ENCODE peak calls at places on chromosomes 13 and 19, in seven cellular contexts. One of them, this sample, is unnamed.

GRCh38 chr19:32201661-32202060 is 143.7 kb upstream of the ZNF507 start:
- DNase-seq in GM12865: no peak
- DNase-seq in AG04449: no peak
- DNase-seq in tibial nerve: no peak
- DNase-seq in astrocyte of the spinal cord: no peak
- DNase-seq in psoas muscle: no peak
- DNase-seq in IMR-90: no peak
- DNase-seq in this sample: no peak

GRCh38 chr19:47644743-47645499 is 36.0 kb downstream of the BICRA start:
- DNase-seq in GM12865: no peak
- DNase-seq in AG04449: no peak
- DNase-seq in tibial nerve: no peak
- DNase-seq in astrocyte of the spinal cord: peak; percentile 42
- DNase-seq in psoas muscle: no peak
- DNase-seq in IMR-90: no peak
- DNase-seq in this sample: peak; percentile 57

GRCh38 chr13:89518289-89519077 is 1829.0 kb upstream of the MIR17HG start:
- DNase-seq in GM12865: no peak
- DNase-seq in AG04449: no peak
- DNase-seq in tibial nerve: no peak
- DNase-seq in astrocyte of the spinal cord: no peak
- DNase-seq in psoas muscle: no peak
- DNase-seq in IMR-90: no peak
- DNase-seq in this sample: no peak

GRCh38 chr19:11179716-11180297 is 17.5 kb downstream of the KANK2 start:
- DNase-seq in GM12865: peak; percentile 83
- DNase-seq in AG04449: no peak
- DNase-seq in tibial nerve: no peak
- DNase-seq in astrocyte of the spinal cord: no peak
- DNase-seq in psoas muscle: no peak
- DNase-seq in IMR-90: no peak
- DNase-seq in this sample: no peak

GRCh38 chr19:48051345-48052033 is 7.6 kb upstream of the CABP5 start:
- DNase-seq in GM12865: no peak
- DNase-seq in AG04449: no peak
- DNase-seq in tibial nerve: no peak
- DNase-seq in astrocyte of the spinal cord: no peak
- DNase-seq in psoas muscle: no peak
- DNase-seq in IMR-90: no peak
- DNase-seq in this sample: no peak

GRCh38 chr13:51767100-51767499 is 36.9 kb downstream of the DHRS12 start:
- DNase-seq in GM12865: no peak
- DNase-seq in AG04449: no peak
- DNase-seq in tibial nerve: no peak
- DNase-seq in astrocyte of the spinal cord: no peak
- DNase-seq in psoas muscle: no peak
- DNase-seq in IMR-90: no peak
- DNase-seq in this sample: no peak

GRCh38 chr19:46428278-46429141 is at the start of gene PNMA8C:
- DNase-seq in GM12865: peak; percentile 66
- DNase-seq in AG04449: no peak
- DNase-seq in tibial nerve: no peak
- DNase-seq in astrocyte of the spinal cord: peak; percentile 59
- DNase-seq in psoas muscle: peak; percentile 74
- DNase-seq in IMR-90: peak; percentile 63
- DNase-seq in this sample: no peak

GRCh38 chr19:5268801-5269200 is 71.8 kb downstream of the PTPRS start:
- DNase-seq in GM12865: no peak
- DNase-seq in AG04449: no peak
- DNase-seq in tibial nerve: no peak
- DNase-seq in astrocyte of the spinal cord: no peak
- DNase-seq in psoas muscle: no peak
- DNase-seq in IMR-90: no peak
- DNase-seq in this sample: no peak

GRCh38 chr13:107367258-107367657 is 799.3 kb upstream of the ARGLU1 start:
- DNase-seq in GM12865: no peak
- DNase-seq in AG04449: no peak
- DNase-seq in tibial nerve: no peak
- DNase-seq in astrocyte of the spinal cord: no peak
- DNase-seq in psoas muscle: no peak
- DNase-seq in IMR-90: peak; percentile 58
- DNase-seq in this sample: peak; percentile 41

GRCh38 chr19:4721196-4721595 is 2.4 kb downstream of the DPP9 start:
- DNase-seq in GM12865: no peak
- DNase-seq in AG04449: no peak
- DNase-seq in tibial nerve: no peak
- DNase-seq in astrocyte of the spinal cord: no peak
- DNase-seq in psoas muscle: no peak
- DNase-seq in IMR-90: no peak
- DNase-seq in this sample: no peak

GRCh38 chr13:22061371-22061805 is 390.5 kb downstream of the FGF9 start:
- DNase-seq in GM12865: peak; percentile 79
- DNase-seq in AG04449: no peak
- DNase-seq in tibial nerve: no peak
- DNase-seq in astrocyte of the spinal cord: no peak
- DNase-seq in psoas muscle: no peak
- DNase-seq in IMR-90: no peak
- DNase-seq in this sample: no peak

GRCh38 chr13:63517376-63517775 is 2101.7 kb upstream of the PCDH20 start:
- DNase-seq in GM12865: no peak
- DNase-seq in AG04449: peak; percentile 5
- DNase-seq in tibial nerve: no peak
- DNase-seq in astrocyte of the spinal cord: peak; percentile 84
- DNase-seq in psoas muscle: no peak
- DNase-seq in IMR-90: peak; percentile 82
- DNase-seq in this sample: no peak

GRCh38 chr19:4052114-4052992 is 14.3 kb downstream of the ZBTB7A start:
- DNase-seq in GM12865: no peak
- DNase-seq in AG04449: no peak
- DNase-seq in tibial nerve: no peak
- DNase-seq in astrocyte of the spinal cord: no peak
- DNase-seq in psoas muscle: peak; percentile 66
- DNase-seq in IMR-90: peak; percentile 20
- DNase-seq in this sample: no peak

GRCh38 chr13:34308725-34309124 is 490.8 kb downstream of the RFC3 start:
- DNase-seq in GM12865: no peak
- DNase-seq in AG04449: peak; percentile 46
- DNase-seq in tibial nerve: no peak
- DNase-seq in astrocyte of the spinal cord: peak; percentile 9
- DNase-seq in psoas muscle: no peak
- DNase-seq in IMR-90: no peak
- DNase-seq in this sample: no peak

GRCh38 chr13:113592571-113592970 is 8.0 kb downstream of the TFDP1 start:
- DNase-seq in GM12865: no peak
- DNase-seq in AG04449: no peak
- DNase-seq in tibial nerve: no peak
- DNase-seq in astrocyte of the spinal cord: no peak
- DNase-seq in psoas muscle: no peak
- DNase-seq in IMR-90: no peak
- DNase-seq in this sample: no peak

GRCh38 chr19:8306235-8307054 is 1.7 kb downstream of the CD320 start:
- DNase-seq in GM12865: no peak
- DNase-seq in AG04449: no peak
- DNase-seq in tibial nerve: no peak
- DNase-seq in astrocyte of the spinal cord: no peak
- DNase-seq in psoas muscle: peak; percentile 15
- DNase-seq in IMR-90: no peak
- DNase-seq in this sample: no peak

DNA sequence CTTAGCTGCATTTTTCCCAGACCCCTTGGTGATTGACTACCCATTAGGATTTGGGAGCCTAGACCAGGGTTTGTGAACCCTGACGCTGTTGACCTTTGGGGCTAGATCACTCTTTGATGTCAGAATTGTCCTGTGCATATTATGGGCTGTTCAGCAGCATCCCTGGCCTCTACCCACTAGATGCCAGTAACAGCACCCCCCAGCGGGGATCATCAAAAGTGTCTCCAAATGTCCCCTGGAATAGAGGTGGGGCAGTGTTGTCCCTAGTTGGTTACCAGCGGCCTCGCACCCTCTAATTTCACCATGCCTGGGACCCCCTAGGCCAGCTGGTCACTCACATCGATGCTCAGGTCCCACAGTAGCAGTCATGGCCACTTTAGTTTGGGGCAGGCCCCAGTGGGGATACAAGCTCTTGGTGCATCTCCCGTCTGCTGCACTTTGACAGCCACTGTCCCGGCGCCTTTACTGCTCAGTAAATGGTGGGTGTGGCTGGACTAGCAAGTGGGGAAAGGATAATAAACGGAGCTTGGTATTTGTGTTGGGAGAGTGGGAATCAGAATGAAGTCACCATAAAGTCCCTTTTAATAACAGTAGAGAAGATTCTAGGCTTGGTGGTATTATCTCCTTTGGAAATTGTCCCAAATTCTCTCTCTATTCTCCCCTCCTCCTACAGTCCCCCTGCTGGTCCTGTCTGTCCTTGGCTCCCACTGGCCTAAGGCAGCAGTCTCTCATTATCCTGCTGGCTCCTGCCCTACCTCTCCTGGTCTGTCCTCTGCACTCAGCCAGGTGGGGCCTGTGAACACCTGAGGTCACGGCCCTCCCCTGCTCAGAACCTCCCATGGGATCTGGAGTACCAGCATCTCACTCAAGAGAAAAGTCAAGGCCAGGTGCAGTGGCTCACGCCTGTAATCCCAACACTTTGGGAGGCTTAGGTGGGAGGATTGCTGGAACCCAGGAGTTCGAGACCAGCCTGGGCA is 80.6 kb downstream of the SIPA1L3 start:
- DNase-seq in GM12865: peak; percentile 64
- DNase-seq in AG04449: no peak
- DNase-seq in tibial nerve: no peak
- DNase-seq in astrocyte of the spinal cord: no peak
- DNase-seq in psoas muscle: no peak
- DNase-seq in IMR-90: no peak
- DNase-seq in this sample: no peak
- TF ChIP-seq CTCF in GM12865: peak; percentile 58
- TF ChIP-seq CTCF in AG04449: no peak
- TF ChIP-seq CTCF in tibial nerve: no peak
- TF ChIP-seq CTCF in astrocyte of the spinal cord: peak; percentile 35
- TF ChIP-seq CTCF in psoas muscle: no peak
- TF ChIP-seq CTCF in IMR-90: peak; percentile 14
- TF ChIP-seq CTCF in this sample: no peak

DNA sequence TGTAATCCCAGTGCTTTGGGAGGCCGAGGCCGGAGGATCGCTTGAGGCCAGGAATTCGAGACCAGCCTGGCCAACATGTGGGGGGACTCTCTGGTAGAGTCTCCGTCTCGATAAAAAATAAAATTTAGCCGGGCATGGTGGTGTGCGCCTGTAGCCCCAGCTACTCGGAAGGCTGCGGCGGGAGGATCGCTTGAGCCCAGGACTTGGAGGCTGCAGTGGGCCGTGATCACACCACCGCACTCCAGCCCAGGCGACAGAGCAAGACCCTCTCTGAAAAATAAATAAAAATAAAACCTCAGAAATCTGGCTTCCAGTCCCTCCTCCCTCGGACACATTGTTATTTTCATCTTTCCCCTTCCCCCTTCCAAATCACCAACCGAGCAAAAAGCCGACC is 332 bp downstream of the IRGQ start:
- DNase-seq in GM12865: no peak
- DNase-seq in AG04449: no peak
- DNase-seq in tibial nerve: no peak
- DNase-seq in astrocyte of the spinal cord: no peak
- DNase-seq in psoas muscle: no peak
- DNase-seq in IMR-90: no peak
- DNase-seq in this sample: no peak
- TF ChIP-seq CTCF in GM12865: no peak
- TF ChIP-seq CTCF in AG04449: no peak
- TF ChIP-seq CTCF in tibial nerve: no peak
- TF ChIP-seq CTCF in astrocyte of the spinal cord: no peak
- TF ChIP-seq CTCF in psoas muscle: no peak
- TF ChIP-seq CTCF in IMR-90: no peak
- TF ChIP-seq CTCF in this sample: no peak

GRCh38 chr19:917323-918151 is at the start of gene KISS1R:
- DNase-seq in GM12865: peak; percentile 65
- DNase-seq in AG04449: no peak
- DNase-seq in tibial nerve: no peak
- DNase-seq in astrocyte of the spinal cord: no peak
- DNase-seq in psoas muscle: no peak
- DNase-seq in IMR-90: peak; percentile 34
- DNase-seq in this sample: no peak
- TF ChIP-seq CTCF in GM12865: peak; percentile 76
- TF ChIP-seq CTCF in AG04449: peak; percentile 38
- TF ChIP-seq CTCF in tibial nerve: peak; percentile 32
- TF ChIP-seq CTCF in astrocyte of the spinal cord: peak; percentile 40
- TF ChIP-seq CTCF in psoas muscle: peak; percentile 25
- TF ChIP-seq CTCF in IMR-90: peak; percentile 49
- TF ChIP-seq CTCF in this sample: peak; percentile 51

GRCh38 chr19:34387446-34387810 is 16.8 kb upstream of the PDCD2L start:
- DNase-seq in GM12865: no peak
- DNase-seq in AG04449: no peak
- DNase-seq in tibial nerve: no peak
- DNase-seq in astrocyte of the spinal cord: no peak
- DNase-seq in psoas muscle: no peak
- DNase-seq in IMR-90: no peak
- DNase-seq in this sample: no peak
- TF ChIP-seq CTCF in GM12865: no peak
- TF ChIP-seq CTCF in AG04449: no peak
- TF ChIP-seq CTCF in tibial nerve: no peak
- TF ChIP-seq CTCF in astrocyte of the spinal cord: no peak
- TF ChIP-seq CTCF in psoas muscle: no peak
- TF ChIP-seq CTCF in IMR-90: no peak
- TF ChIP-seq CTCF in this sample: no peak

GRCh38 chr13:25406377-25406776 is 34.6 kb downstream of the ATP8A2 start:
- DNase-seq in GM12865: no peak
- DNase-seq in AG04449: no peak
- DNase-seq in tibial nerve: no peak
- DNase-seq in astrocyte of the spinal cord: no peak
- DNase-seq in psoas muscle: no peak
- DNase-seq in IMR-90: no peak
- DNase-seq in this sample: no peak
- TF ChIP-seq CTCF in GM12865: no peak
- TF ChIP-seq CTCF in AG04449: no peak
- TF ChIP-seq CTCF in tibial nerve: no peak
- TF ChIP-seq CTCF in astrocyte of the spinal cord: no peak
- TF ChIP-seq CTCF in psoas muscle: no peak
- TF ChIP-seq CTCF in IMR-90: no peak
- TF ChIP-seq CTCF in this sample: peak; percentile 48

DNA sequence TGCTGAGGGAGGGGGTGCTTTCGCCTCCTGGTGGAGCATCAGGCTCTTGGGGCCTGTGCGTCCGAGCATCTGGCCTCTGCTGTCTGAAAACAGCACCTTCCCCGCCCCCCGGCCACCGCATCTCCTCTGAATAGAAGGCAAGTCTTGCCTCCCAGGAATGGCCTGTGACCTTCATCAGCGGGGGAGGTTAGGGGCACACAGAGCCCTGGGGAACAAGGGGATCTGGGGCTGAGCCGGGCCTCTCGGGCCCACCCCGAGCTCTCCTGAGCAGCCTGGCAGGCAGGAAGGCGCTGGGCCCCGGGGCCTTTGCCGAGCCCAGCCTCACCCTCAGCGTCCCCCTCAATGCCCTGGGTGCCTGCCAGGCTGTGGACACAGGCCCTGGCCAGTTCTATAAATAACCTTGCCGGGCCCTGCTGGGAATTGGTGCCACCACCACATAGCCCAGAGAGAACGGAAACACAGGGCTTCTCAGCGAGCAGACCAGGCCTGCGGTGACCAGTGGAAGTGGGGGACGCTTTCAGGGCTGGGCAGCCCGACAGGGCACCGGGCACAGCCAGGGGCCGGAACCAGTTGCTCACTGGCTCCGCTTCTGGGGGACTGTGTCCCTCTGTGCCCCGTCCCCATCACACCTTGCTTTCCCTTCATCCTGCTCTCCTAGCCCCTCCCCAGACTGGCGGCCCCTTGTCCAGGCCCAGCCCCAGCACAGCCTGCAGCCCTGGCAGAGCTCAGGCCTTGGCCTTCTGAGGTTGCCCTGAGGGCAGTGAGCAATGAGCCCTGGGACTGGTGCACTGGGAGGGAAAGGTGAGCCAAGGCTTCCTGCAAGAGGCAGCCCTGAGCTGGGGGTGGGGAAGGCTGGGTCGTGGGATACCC is 9.5 kb downstream of the STK11 start:
- DNase-seq in GM12865: no peak
- DNase-seq in AG04449: no peak
- DNase-seq in tibial nerve: no peak
- DNase-seq in astrocyte of the spinal cord: peak; percentile 23
- DNase-seq in psoas muscle: peak; percentile 80
- DNase-seq in IMR-90: no peak
- DNase-seq in this sample: no peak
- TF ChIP-seq CTCF in GM12865: no peak
- TF ChIP-seq CTCF in AG04449: no peak
- TF ChIP-seq CTCF in tibial nerve: no peak
- TF ChIP-seq CTCF in astrocyte of the spinal cord: no peak
- TF ChIP-seq CTCF in psoas muscle: no peak
- TF ChIP-seq CTCF in IMR-90: no peak
- TF ChIP-seq CTCF in this sample: no peak

This sample was measured in epithelial cell of proximal tubule.